ENCODE peak calls at places on chromosomes 12 and 14, in ten cellular contexts. One of them, this sample, is unnamed.

GRCh38 chr12:91381309-91381804 is 198.7 kb upstream of the DCN start:
- DNase-seq in transverse colon: no peak
- DNase-seq in AG04449: peak; percentile 47
- DNase-seq in A549: no peak
- DNase-seq in heart right ventricle: peak; percentile 69
- DNase-seq in hepatocyte: peak; percentile 84
- DNase-seq in CD8-positive, alpha-beta T cell: no peak
- DNase-seq in A673: peak; percentile 83
- DNase-seq in upper lobe of right lung: no peak
- DNase-seq in GM13977: peak; percentile 45
- DNase-seq in this sample: peak; percentile 62

GRCh38 chr12:76024942-76025600 is 6.5 kb downstream of the PHLDA1 start:
- DNase-seq in transverse colon: no peak
- DNase-seq in AG04449: peak; percentile 63
- DNase-seq in A549: peak; percentile 65
- DNase-seq in heart right ventricle: no peak
- DNase-seq in hepatocyte: no peak
- DNase-seq in CD8-positive, alpha-beta T cell: no peak
- DNase-seq in A673: peak; percentile 64
- DNase-seq in upper lobe of right lung: no peak
- DNase-seq in GM13977: no peak
- DNase-seq in this sample: no peak

GRCh38 chr12:73221398-73221797 is 949.2 kb downstream of the TRHDE start:
- DNase-seq in transverse colon: no peak
- DNase-seq in AG04449: no peak
- DNase-seq in A549: no peak
- DNase-seq in heart right ventricle: no peak
- DNase-seq in hepatocyte: no peak
- DNase-seq in CD8-positive, alpha-beta T cell: no peak
- DNase-seq in A673: no peak
- DNase-seq in upper lobe of right lung: no peak
- DNase-seq in GM13977: no peak
- DNase-seq in this sample: no peak

GRCh38 chr14:62126885-62127478 is 364.8 kb downstream of the SNAPC1 start:
- DNase-seq in transverse colon: no peak
- DNase-seq in AG04449: peak; percentile 49
- DNase-seq in A549: peak; percentile 31
- DNase-seq in heart right ventricle: peak; percentile 5
- DNase-seq in hepatocyte: peak; percentile 61
- DNase-seq in CD8-positive, alpha-beta T cell: no peak
- DNase-seq in A673: peak; percentile 72
- DNase-seq in upper lobe of right lung: no peak
- DNase-seq in GM13977: peak; percentile 38
- DNase-seq in this sample: peak; percentile 19

GRCh38 chr14:26190644-26191043 is 407.2 kb downstream of the NOVA1 start:
- DNase-seq in transverse colon: no peak
- DNase-seq in AG04449: no peak
- DNase-seq in A549: no peak
- DNase-seq in heart right ventricle: no peak
- DNase-seq in hepatocyte: no peak
- DNase-seq in CD8-positive, alpha-beta T cell: no peak
- DNase-seq in A673: no peak
- DNase-seq in upper lobe of right lung: no peak
- DNase-seq in GM13977: no peak
- DNase-seq in this sample: no peak

GRCh38 chr12:3698218-3698974 is 54.5 kb downstream of the CRACR2A start:
- DNase-seq in transverse colon: no peak
- DNase-seq in AG04449: peak; percentile 64
- DNase-seq in A549: no peak
- DNase-seq in heart right ventricle: no peak
- DNase-seq in hepatocyte: no peak
- DNase-seq in CD8-positive, alpha-beta T cell: no peak
- DNase-seq in A673: no peak
- DNase-seq in upper lobe of right lung: no peak
- DNase-seq in GM13977: no peak
- DNase-seq in this sample: no peak

GRCh38 chr12:49121047-49121696 is 10.0 kb downstream of the TUBA1B start:
- DNase-seq in transverse colon: peak; percentile 58
- DNase-seq in AG04449: no peak
- DNase-seq in A549: peak; percentile 86
- DNase-seq in heart right ventricle: peak; percentile 48
- DNase-seq in hepatocyte: peak; percentile 76
- DNase-seq in CD8-positive, alpha-beta T cell: no peak
- DNase-seq in A673: peak; percentile 53
- DNase-seq in upper lobe of right lung: no peak
- DNase-seq in GM13977: no peak
- DNase-seq in this sample: peak; percentile 37

GRCh38 chr12:108129017-108129812 is at the start of gene WSCD2:
- DNase-seq in transverse colon: peak; percentile 21
- DNase-seq in AG04449: no peak
- DNase-seq in A549: no peak
- DNase-seq in heart right ventricle: peak; percentile 16
- DNase-seq in hepatocyte: peak; percentile 82
- DNase-seq in CD8-positive, alpha-beta T cell: no peak
- DNase-seq in A673: peak; percentile 69
- DNase-seq in upper lobe of right lung: peak; percentile 71
- DNase-seq in GM13977: peak; percentile 23
- DNase-seq in this sample: peak; percentile 74

GRCh38 chr14:37369446-37369845 is 171.7 kb downstream of the MIPOL1 start:
- DNase-seq in transverse colon: no peak
- DNase-seq in AG04449: no peak
- DNase-seq in A549: no peak
- DNase-seq in heart right ventricle: no peak
- DNase-seq in hepatocyte: no peak
- DNase-seq in CD8-positive, alpha-beta T cell: no peak
- DNase-seq in A673: no peak
- DNase-seq in upper lobe of right lung: no peak
- DNase-seq in GM13977: no peak
- DNase-seq in this sample: no peak

GRCh38 chr12:27076930-27077329 is 5.4 kb downstream of the C12orf71 start:
- DNase-seq in transverse colon: no peak
- DNase-seq in AG04449: no peak
- DNase-seq in A549: no peak
- DNase-seq in heart right ventricle: no peak
- DNase-seq in hepatocyte: no peak
- DNase-seq in CD8-positive, alpha-beta T cell: no peak
- DNase-seq in A673: no peak
- DNase-seq in upper lobe of right lung: no peak
- DNase-seq in GM13977: no peak
- DNase-seq in this sample: no peak

GRCh38 chr14:73785336-73785833 is 66.2 kb upstream of the PTGR2 start:
- DNase-seq in transverse colon: peak; percentile 49
- DNase-seq in AG04449: peak; percentile 59
- DNase-seq in A549: no peak
- DNase-seq in heart right ventricle: peak; percentile 43
- DNase-seq in hepatocyte: peak; percentile 72
- DNase-seq in CD8-positive, alpha-beta T cell: no peak
- DNase-seq in A673: peak; percentile 74
- DNase-seq in upper lobe of right lung: no peak
- DNase-seq in GM13977: no peak
- DNase-seq in this sample: peak; percentile 33

GRCh38 chr14:73784988-73785313 is 66.7 kb upstream of the PTGR2 start:
- DNase-seq in transverse colon: no peak
- DNase-seq in AG04449: no peak
- DNase-seq in A549: no peak
- DNase-seq in heart right ventricle: no peak
- DNase-seq in hepatocyte: no peak
- DNase-seq in CD8-positive, alpha-beta T cell: no peak
- DNase-seq in A673: no peak
- DNase-seq in upper lobe of right lung: no peak
- DNase-seq in GM13977: no peak
- DNase-seq in this sample: no peak

GRCh38 chr14:73786632-73786941 is 65.0 kb upstream of the PTGR2 start:
- DNase-seq in transverse colon: peak; percentile 40
- DNase-seq in AG04449: no peak
- DNase-seq in A549: no peak
- DNase-seq in heart right ventricle: peak; percentile 44
- DNase-seq in hepatocyte: peak; percentile 72
- DNase-seq in CD8-positive, alpha-beta T cell: no peak
- DNase-seq in A673: peak; percentile 35
- DNase-seq in upper lobe of right lung: peak; percentile 81
- DNase-seq in GM13977: peak; percentile 64
- DNase-seq in this sample: peak; percentile 59

GRCh38 chr14:73786942-73787759 is 64.5 kb upstream of the PTGR2 start:
- DNase-seq in transverse colon: peak; percentile 76
- DNase-seq in AG04449: no peak
- DNase-seq in A549: no peak
- DNase-seq in heart right ventricle: peak; percentile 71
- DNase-seq in hepatocyte: peak; percentile 79
- DNase-seq in CD8-positive, alpha-beta T cell: peak; percentile 22
- DNase-seq in A673: peak; percentile 57
- DNase-seq in upper lobe of right lung: peak; percentile 88
- DNase-seq in GM13977: peak; percentile 74
- DNase-seq in this sample: peak; percentile 61

GRCh38 chr14:73785834-73786631 is 65.6 kb upstream of the PTGR2 start:
- DNase-seq in transverse colon: peak; percentile 89
- DNase-seq in AG04449: peak; percentile 76
- DNase-seq in A549: peak; percentile 60
- DNase-seq in heart right ventricle: peak; percentile 65
- DNase-seq in hepatocyte: peak; percentile 86
- DNase-seq in CD8-positive, alpha-beta T cell: peak; percentile 32
- DNase-seq in A673: peak; percentile 78
- DNase-seq in upper lobe of right lung: peak; percentile 88
- DNase-seq in GM13977: peak; percentile 52
- DNase-seq in this sample: peak; percentile 69
- TF ChIP-seq CTCF in transverse colon: peak; percentile 29
- TF ChIP-seq CTCF in AG04449: peak; percentile 10
- TF ChIP-seq CTCF in A549: no peak
- TF ChIP-seq CTCF in heart right ventricle: peak; percentile 13
- TF ChIP-seq CTCF in hepatocyte: peak; percentile 3
- TF ChIP-seq CTCF in CD8-positive, alpha-beta T cell: no peak
- TF ChIP-seq CTCF in A673: no peak
- TF ChIP-seq CTCF in upper lobe of right lung: peak; percentile 34
- TF ChIP-seq CTCF in GM13977: no peak
- TF ChIP-seq CTCF in this sample: no peak

GRCh38 chr12:51759695-51760094 is 88.8 kb downstream of the FIGNL2 start:
- DNase-seq in transverse colon: no peak
- DNase-seq in AG04449: no peak
- DNase-seq in A549: no peak
- DNase-seq in heart right ventricle: no peak
- DNase-seq in hepatocyte: no peak
- DNase-seq in CD8-positive, alpha-beta T cell: no peak
- DNase-seq in A673: no peak
- DNase-seq in upper lobe of right lung: no peak
- DNase-seq in GM13977: no peak
- DNase-seq in this sample: no peak
- TF ChIP-seq CTCF in transverse colon: no peak
- TF ChIP-seq CTCF in AG04449: no peak
- TF ChIP-seq CTCF in A549: no peak
- TF ChIP-seq CTCF in heart right ventricle: no peak
- TF ChIP-seq CTCF in hepatocyte: no peak
- TF ChIP-seq CTCF in CD8-positive, alpha-beta T cell: no peak
- TF ChIP-seq CTCF in A673: no peak
- TF ChIP-seq CTCF in upper lobe of right lung: no peak
- TF ChIP-seq CTCF in GM13977: no peak
- TF ChIP-seq CTCF in this sample: no peak

DNA sequence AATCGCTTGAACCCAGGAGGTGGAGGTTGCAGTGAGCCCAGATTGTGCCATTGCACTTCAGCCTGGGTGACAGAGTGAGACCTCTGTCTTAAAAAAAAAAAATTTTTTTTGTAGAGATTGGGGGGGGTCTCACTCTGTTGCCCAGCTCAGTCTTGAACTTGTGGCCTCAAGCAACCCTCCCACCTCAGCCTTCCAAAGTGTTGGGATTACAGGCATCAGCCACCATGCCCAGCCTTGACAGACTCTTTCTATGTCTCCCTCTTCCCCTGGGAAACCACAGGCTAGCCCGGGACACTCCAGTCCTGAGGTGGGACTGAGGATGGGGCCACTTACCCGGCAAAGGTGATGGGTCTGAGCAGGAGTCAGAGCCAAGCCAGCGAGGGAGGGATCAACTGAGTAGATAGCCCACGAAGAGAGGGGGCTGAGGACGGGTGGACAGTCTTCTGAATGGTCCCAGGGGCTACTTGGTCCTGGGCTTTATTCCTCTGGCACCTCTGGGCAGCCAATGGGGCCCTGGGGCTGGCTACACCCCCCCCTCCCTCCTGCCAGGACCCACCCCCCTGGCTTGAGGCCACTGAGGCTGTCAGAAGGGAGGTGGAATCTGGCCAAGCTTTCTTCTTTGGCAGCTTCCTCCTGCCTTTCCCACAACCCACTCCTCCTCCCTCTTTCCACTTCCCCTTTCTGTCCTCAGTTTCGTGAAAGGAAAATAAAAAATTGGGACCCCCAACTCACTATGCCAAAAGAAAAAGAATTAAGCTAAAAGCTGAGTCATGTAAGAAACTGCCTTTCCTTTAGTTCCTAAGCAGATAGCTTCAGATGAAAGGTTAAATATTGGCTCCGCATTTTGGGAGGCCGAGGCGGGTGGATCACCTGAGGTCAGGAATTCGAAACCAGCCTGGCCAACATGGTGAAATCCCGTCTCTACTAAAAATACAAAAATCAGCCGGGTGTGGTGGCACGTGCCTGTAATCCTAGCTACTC is at the start of gene SDS:
- DNase-seq in transverse colon: peak; percentile 45
- DNase-seq in AG04449: no peak
- DNase-seq in A549: no peak
- DNase-seq in heart right ventricle: peak; percentile 73
- DNase-seq in hepatocyte: peak; percentile 61
- DNase-seq in CD8-positive, alpha-beta T cell: no peak
- DNase-seq in A673: peak; percentile 26
- DNase-seq in upper lobe of right lung: no peak
- DNase-seq in GM13977: no peak
- DNase-seq in this sample: no peak
- TF ChIP-seq CTCF in transverse colon: no peak
- TF ChIP-seq CTCF in AG04449: no peak
- TF ChIP-seq CTCF in A549: no peak
- TF ChIP-seq CTCF in heart right ventricle: no peak
- TF ChIP-seq CTCF in hepatocyte: no peak
- TF ChIP-seq CTCF in CD8-positive, alpha-beta T cell: no peak
- TF ChIP-seq CTCF in A673: no peak
- TF ChIP-seq CTCF in upper lobe of right lung: no peak
- TF ChIP-seq CTCF in GM13977: no peak
- TF ChIP-seq CTCF in this sample: no peak

DNA sequence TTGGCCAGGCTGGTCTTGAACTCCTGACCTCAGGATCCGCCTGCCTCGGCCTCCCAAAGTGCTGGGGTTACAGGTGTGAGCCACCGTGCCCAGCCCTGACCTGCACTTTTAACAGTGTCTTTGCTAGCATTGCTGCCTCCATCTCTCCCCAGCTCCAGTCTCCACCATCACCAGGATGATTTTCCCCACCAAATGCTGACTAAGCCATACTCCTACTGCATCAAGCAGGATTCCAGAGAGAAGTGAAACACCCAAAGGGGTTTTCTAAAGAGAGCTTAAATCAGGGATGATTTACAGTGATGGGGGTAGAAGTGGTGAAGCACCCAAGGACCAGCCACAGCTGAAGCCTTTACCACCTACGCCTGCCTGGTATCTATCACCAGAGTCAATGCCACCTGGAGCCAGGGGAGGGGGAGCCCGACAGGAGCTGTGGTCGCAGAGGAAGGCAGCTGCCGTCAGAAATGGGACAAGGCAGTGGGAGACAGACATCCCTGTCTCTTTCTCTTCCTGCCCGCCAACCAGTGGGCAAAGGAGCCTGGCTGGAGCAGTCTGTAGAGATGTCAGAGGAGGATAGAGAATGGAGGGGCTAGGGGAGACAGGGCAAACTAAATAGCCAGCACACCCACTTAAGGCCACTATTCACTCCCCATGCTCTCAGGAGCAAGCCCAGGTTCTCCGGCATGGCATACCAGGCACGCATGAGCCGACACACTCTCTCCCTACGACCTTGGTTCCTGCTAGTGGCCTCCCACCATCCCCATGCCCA is 22.4 kb upstream of the CD9 start:
- DNase-seq in transverse colon: no peak
- DNase-seq in AG04449: no peak
- DNase-seq in A549: no peak
- DNase-seq in heart right ventricle: no peak
- DNase-seq in hepatocyte: no peak
- DNase-seq in CD8-positive, alpha-beta T cell: no peak
- DNase-seq in A673: no peak
- DNase-seq in upper lobe of right lung: peak; percentile 52
- DNase-seq in GM13977: no peak
- DNase-seq in this sample: no peak
- TF ChIP-seq CTCF in transverse colon: no peak
- TF ChIP-seq CTCF in AG04449: no peak
- TF ChIP-seq CTCF in A549: no peak
- TF ChIP-seq CTCF in heart right ventricle: no peak
- TF ChIP-seq CTCF in hepatocyte: no peak
- TF ChIP-seq CTCF in CD8-positive, alpha-beta T cell: no peak
- TF ChIP-seq CTCF in A673: no peak
- TF ChIP-seq CTCF in upper lobe of right lung: no peak
- TF ChIP-seq CTCF in GM13977: no peak
- TF ChIP-seq CTCF in this sample: no peak

This sample was measured in endothelial cell.